ENCODE peak calls at places on chromosomes 3 and 15, in seven cellular contexts. Q is fibroblast of the conjunctiva; B is fibroblast of pulmonary artery; T is kidney tubule cell; X is fibroblast of mammary gland; C is HS-5; Y is stimulated activated CD8-positive, alpha-beta memory T cell treated with anti-CD3 and anti-CD28 coated beads, Interleukin-15, amount 100 ng/mL, for 24 hours. I is an unnamed sample.

GRCh38 chr3:138774529-138775253 is 60.0 kb downstream of the PIK3CB start:
- DNase-seq in Q (peak), T (peak), Y (no peak), X (peak), B (peak), C (peak), I (no peak)

GRCh38 chr3:18591120-18591519 is 166.0 kb upstream of the SATB1 start:
- DNase-seq in Y (no peak), X (no peak), C (no peak), B (no peak), Q (no peak), T (no peak), I (no peak)

GRCh38 chr3:135337176-135337575 is 542.1 kb downstream of the EPHB1 start:
- DNase-seq in Y (no peak), Q (no peak), B (no peak), T (no peak), X (no peak), C (no peak), I (no peak)

GRCh38 chr15:33737687-33738606 is 230.3 kb upstream of the CHRM5 start:
- DNase-seq in B (peak), C (no peak), Q (peak), T (peak), X (peak), Y (no peak), I (peak)

GRCh38 chr15:45441686-45442085 is 63.3 kb upstream of the GATM start:
- DNase-seq in C (no peak), T (peak), Q (no peak), X (no peak), Y (no peak), B (no peak), I (no peak)

GRCh38 chr3:185715091-185715490 is 109.8 kb downstream of the IGF2BP2 start:
- DNase-seq in Q (no peak), T (peak), C (no peak), X (no peak), B (peak), Y (no peak), I (no peak)

GRCh38 chr3:30236011-30236410 is 370.4 kb upstream of the TGFBR2 start:
- DNase-seq in Q (no peak), B (no peak), T (no peak), Y (no peak), X (no peak), C (no peak), I (no peak)

GRCh38 chr3:63076357-63076756 is 201.1 kb upstream of the CADPS start:
- DNase-seq in T (no peak), B (no peak), X (peak), C (no peak), Q (no peak), Y (no peak), I (no peak)

GRCh38 chr3:17258823-17259436 is 374.2 kb downstream of the PLCL2 start:
- DNase-seq in C (no peak), Q (peak), T (peak), Y (no peak), B (peak), X (peak), I (peak)

GRCh38 chr15:68231102-68231818 is 1.7 kb upstream of the CLN6 start:
- DNase-seq in T (no peak), X (no peak), C (no peak), Q (no peak), Y (no peak), B (no peak), I (no peak)

GRCh38 chr3:119497824-119498187 is 541 bp upstream of the TIMMDC1 start:
- DNase-seq in X (peak), Y (no peak), T (peak), B (peak), Q (peak), C (no peak), I (peak)

GRCh38 chr3:158312560-158313141 is 202.8 kb downstream of the RSRC1 start:
- DNase-seq in B (no peak), Q (no peak), Y (no peak), T (no peak), C (no peak), X (no peak), I (no peak)

GRCh38 chr3:155217591-155217990 is 75.9 kb downstream of the STRIT1 start:
- DNase-seq in C (no peak), Q (peak), T (no peak), B (peak), Y (no peak), X (peak), I (no peak)

GRCh38 chr3:96700322-96701315 is 113.8 kb upstream of the EPHA6 start:
- DNase-seq in C (no peak), Q (no peak), T (no peak), X (no peak), Y (no peak), B (no peak), I (peak)

GRCh38 chr15:27414168-27414870 is 443.3 kb downstream of the GABRG3 start:
- DNase-seq in Q (no peak), T (peak), B (no peak), C (no peak), X (no peak), Y (no peak), I (no peak)

GRCh38 chr15:29978411-29979382 is 104.1 kb upstream of the GOLGA8J start:
- DNase-seq in T (peak), C (no peak), B (peak), Y (no peak), X (peak), Q (peak), I (no peak)

GRCh38 chr3:66401578-66402382 is 99.0 kb downstream of the LRIG1 start:
- DNase-seq in C (no peak), Q (no peak), T (no peak), B (no peak), X (no peak), Y (no peak), I (no peak)

GRCh38 chr3:112739252-112739945 is 98.5 kb upstream of the CCDC80 start:
- DNase-seq in X (peak), Y (no peak), C (no peak), Q (no peak), T (no peak), B (peak), I (no peak)

GRCh38 chr15:24956131-24956838 is 1.5 kb downstream of the SNRPN start:
- DNase-seq in Y (peak), C (no peak), T (peak), X (peak), B (peak), Q (peak), I (peak)

GRCh38 chr15:53072077-53072476 is 281.9 kb upstream of the ONECUT1 start:
- DNase-seq in Q (no peak), C (peak), Y (no peak), X (peak), B (peak), T (peak), I (peak)

I was measured in endothelial cell.